ENCODE peak calls at places on chromosome 2, in five cellular contexts. K is NCI-H510A treated with DMSO at 0.1 percent for 48 hours, O is non-pigmented ciliary epithelial cell, N is LoVo, Y is skeletal muscle cell. T is an unnamed sample.

GRCh38 chr2:224909885-224910517 is 132.3 kb downstream of the DOCK10 start:
- DNase-seq in O (peak; percentile 53), Y (peak; percentile 78), K (peak; percentile 18), N (no peak), T (no peak)

GRCh38 chr2:165818920-165819319 is 24.9 kb upstream of the GALNT3 start:
- DNase-seq in O (no peak), N (no peak), K (no peak), Y (no peak), T (no peak)

GRCh38 chr2:206979365-206979764 is 40.0 kb downstream of the CPO start:
- DNase-seq in K (no peak), Y (no peak), O (no peak), N (no peak), T (no peak)

GRCh38 chr2:29117636-29118303 is 2.6 kb downstream of the CLIP4 start:
- DNase-seq in Y (no peak), N (peak; percentile 76), O (no peak), K (peak; percentile 16), T (no peak)

GRCh38 chr2:85992611-85993010 is 103.8 kb upstream of the ST3GAL5 start:
- DNase-seq in K (no peak), N (no peak), Y (no peak), O (no peak), T (no peak)

GRCh38 chr2:96899084-96899735 is 29.3 kb upstream of the SEMA4C start:
- DNase-seq in O (no peak), K (no peak), Y (no peak), N (no peak), T (peak; percentile 33)

GRCh38 chr2:170456914-170457313 is 258.2 kb upstream of the SP5 start:
- DNase-seq in O (no peak), N (no peak), K (no peak), Y (no peak), T (no peak)

GRCh38 chr2:45452866-45453265 is 158.2 kb downstream of the SRBD1 start:
- DNase-seq in N (no peak), O (peak; percentile 66), Y (peak; percentile 83), K (no peak), T (peak; percentile 56)

GRCh38 chr2:26938399-26938798 is 32.0 kb upstream of the MAPRE3 start:
- DNase-seq in K (no peak), Y (no peak), N (no peak), O (no peak), T (no peak)

GRCh38 chr2:12819098-12819465 is 102.3 kb downstream of the TRIB2 start:
- DNase-seq in Y (peak; percentile 99), K (no peak), O (peak; percentile 98), N (no peak), T (peak; percentile 96)